ENCODE peak calls at places on chromosomes 6 and 20, in nine cellular contexts. H, Y, J, A, I, D, R, T and B are unnamed samples.

GRCh38 chr6:69343856-69344255 is 453.0 kb downstream of the LMBRD1 start:
- DNase-seq in Y (no peak), I (no peak), T (no peak), J (no peak), H (no peak), A (peak; percentile 44), R (no peak), D (no peak), B (no peak)

GRCh38 chr6:143271024-143271423 is 179.5 kb downstream of the ADAT2 start:
- DNase-seq in J (peak; percentile 94), A (peak; percentile 87), D (peak; percentile 76), Y (peak; percentile 32), T (no peak), H (no peak), I (peak; percentile 89), R (no peak), B (no peak)

GRCh38 chr6:34383171-34383631 is 9.3 kb downstream of the NUDT3 start:
- DNase-seq in T (no peak), D (peak; percentile 76), A (peak; percentile 56), R (no peak), H (no peak), J (peak; percentile 81), I (peak; percentile 44), Y (no peak), B (no peak)

GRCh38 chr6:154509421-154510143 is 903 bp downstream of the CNKSR3 start:
- DNase-seq in D (peak; percentile 42), H (no peak), T (peak; percentile 28), A (peak; percentile 40), R (peak; percentile 52), I (peak; percentile 37), J (peak; percentile 30), Y (peak; percentile 21), B (peak; percentile 35)

GRCh38 chr20:52280407-52280806 is 88.8 kb upstream of the ZFP64 start:
- DNase-seq in T (no peak), I (no peak), A (no peak), D (no peak), Y (no peak), R (no peak), J (no peak), H (no peak), B (no peak)

GRCh38 chr20:25514747-25515340 is 70.5 kb downstream of the NINL start:
- DNase-seq in R (no peak), J (no peak), H (no peak), D (no peak), T (no peak), Y (no peak), A (no peak), I (no peak), B (no peak)

GRCh38 chr6:35428421-35429149 is 23.6 kb upstream of the FANCE start:
- DNase-seq in I (no peak), A (peak; percentile 24), J (peak; percentile 18), T (no peak), R (no peak), D (peak; percentile 29), Y (no peak), H (no peak), B (peak; percentile 46)

GRCh38 chr6:27591660-27592059 is 118.8 kb upstream of the ZNF184 start:
- DNase-seq in I (peak; percentile 35), H (no peak), R (no peak), A (peak; percentile 53), J (peak; percentile 72), D (peak; percentile 85), T (no peak), Y (no peak), B (peak; percentile 32)

GRCh38 chr6:159044899-159045727 is at the start of gene TAGAP:
- DNase-seq in A (no peak), H (peak; percentile 87), R (peak; percentile 86), I (no peak), T (peak; percentile 88), J (no peak), Y (no peak), D (peak; percentile 14), B (no peak)

GRCh38 chr6:30683137-30683979 is 3.1 kb downstream of the PPP1R18 start:
- DNase-seq in Y (no peak), A (no peak), I (no peak), J (no peak), H (no peak), T (no peak), R (no peak), D (no peak), B (peak; percentile 39)

GRCh38 chr6:139409026-139409425 is 34.6 kb upstream of the CITED2 start:
- DNase-seq in D (peak; percentile 78), I (peak; percentile 89), R (no peak), T (no peak), A (no peak), H (no peak), J (peak; percentile 42), Y (no peak), B (no peak)

GRCh38 chr6:99589907-99590493 is 16.6 kb upstream of the PRDM13 start:
- DNase-seq in R (no peak), D (no peak), T (no peak), A (no peak), H (no peak), I (no peak), J (no peak), Y (no peak), B (no peak)

GRCh38 chr6:99590728-99591672 is 15.6 kb upstream of the PRDM13 start:
- DNase-seq in I (no peak), A (no peak), D (no peak), Y (peak; percentile 52), H (peak; percentile 28), R (no peak), T (no peak), J (no peak), B (no peak)

GRCh38 chr6:99587792-99588191 is 18.8 kb upstream of the PRDM13 start:
- DNase-seq in T (no peak), H (no peak), D (no peak), R (no peak), J (no peak), Y (no peak), A (no peak), I (no peak), B (no peak)

GRCh38 chr6:99589290-99589672 is 17.4 kb upstream of the PRDM13 start:
- DNase-seq in A (no peak), T (no peak), J (no peak), I (no peak), R (no peak), D (no peak), Y (no peak), H (peak; percentile 23), B (no peak)

GRCh38 chr6:99588618-99589289 is 17.9 kb upstream of the PRDM13 start:
- DNase-seq in I (peak; percentile 61), R (peak; percentile 85), D (peak; percentile 61), J (peak; percentile 46), Y (peak; percentile 89), T (peak; percentile 82), H (peak; percentile 73), A (peak; percentile 65), B (peak; percentile 72)
- TF ChIP-seq CTCF in I (peak; percentile 53), R (peak; percentile 66), D (peak; percentile 42), J (no peak), Y (peak; percentile 93), T (peak; percentile 63), H (peak; percentile 29), A (peak; percentile 44), B (peak; percentile 36)

DNA sequence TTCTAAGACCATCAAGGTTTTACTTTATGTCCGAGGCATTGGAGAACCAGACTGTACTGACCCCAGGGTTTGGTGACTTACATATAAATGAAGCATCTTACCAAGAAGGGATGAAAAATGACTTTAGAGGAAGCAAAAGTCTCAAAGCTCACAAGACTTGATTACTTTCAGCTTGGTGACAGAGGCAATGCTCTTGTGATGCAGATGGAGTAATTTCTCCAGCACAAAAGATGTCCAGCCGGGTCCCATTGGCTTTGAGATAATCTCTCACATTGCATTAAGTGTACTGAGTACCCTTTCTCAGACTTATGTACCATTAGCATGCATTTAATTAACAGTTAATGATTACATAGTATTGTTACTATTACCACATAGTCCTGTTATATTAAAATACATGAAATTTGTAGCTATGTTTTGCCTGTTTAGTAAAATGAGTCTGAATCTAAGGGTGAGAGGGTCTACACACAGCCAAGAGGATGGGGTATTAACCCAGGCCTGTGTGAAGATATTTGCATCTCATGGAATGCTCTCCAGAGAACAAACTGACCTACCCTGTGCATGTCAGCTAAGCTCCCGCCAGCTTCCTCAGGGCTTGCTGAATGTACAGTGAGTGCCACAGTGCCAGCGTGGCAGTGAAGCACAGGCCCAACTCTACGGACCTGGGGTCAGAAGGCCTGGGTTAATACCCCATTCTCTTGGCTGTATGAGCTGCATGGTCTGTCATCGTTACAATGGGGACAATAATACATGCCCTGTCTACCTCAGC is 5.6 kb downstream of the HTR1E start:
- DNase-seq in R (no peak), A (no peak), D (no peak), T (no peak), H (no peak), Y (no peak), I (no peak), J (no peak), B (no peak)
- TF ChIP-seq CTCF in R (no peak), A (no peak), D (no peak), T (no peak), H (no peak), Y (no peak), I (no peak), J (no peak), B (no peak)

DNA sequence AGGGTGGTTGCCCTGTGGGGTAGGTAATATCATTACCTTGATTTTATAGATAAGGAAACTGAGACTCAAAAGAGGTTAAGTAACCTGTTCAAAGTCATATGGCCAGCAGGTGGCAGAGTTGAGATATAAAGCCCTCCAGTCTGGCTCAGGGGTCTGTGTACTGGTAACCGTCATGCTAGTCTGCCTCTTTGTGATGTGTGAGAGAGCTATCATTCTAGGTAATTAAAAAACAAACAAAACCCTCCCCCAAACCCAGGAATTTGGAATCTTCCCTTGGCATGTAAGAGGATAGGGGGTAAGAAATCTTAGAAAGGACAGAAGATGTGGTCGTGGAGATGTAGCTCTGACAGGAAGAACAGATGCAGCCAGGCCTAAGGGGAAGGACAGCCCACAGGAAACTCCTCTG is 206.0 kb downstream of the CDC5L start:
- DNase-seq in R (no peak), I (peak; percentile 73), T (no peak), Y (peak; percentile 85), H (peak; percentile 40), D (peak; percentile 79), A (peak; percentile 64), J (peak; percentile 75), B (peak; percentile 54)
- TF ChIP-seq CTCF in R (peak; percentile 48), I (peak; percentile 56), T (peak; percentile 23), Y (peak; percentile 70), H (peak; percentile 58), D (peak; percentile 58), A (peak; percentile 59), J (peak; percentile 58), B (peak; percentile 47)

GRCh38 chr6:137371634-137372016 is 122.6 kb downstream of the OLIG3 start:
- DNase-seq in T (no peak), R (no peak), A (no peak), I (no peak), D (no peak), H (no peak), J (no peak), Y (no peak), B (no peak)

GRCh38 chr6:137369135-137369534 is 125.1 kb downstream of the OLIG3 start:
- DNase-seq in A (no peak), T (no peak), Y (no peak), J (no peak), I (no peak), R (no peak), D (no peak), H (no peak), B (no peak)

GRCh38 chr6:137373296-137373695 is 120.9 kb downstream of the OLIG3 start:
- DNase-seq in T (no peak), D (no peak), H (no peak), I (no peak), R (no peak), A (no peak), J (no peak), Y (no peak), B (no peak)

GRCh38 chr6:137372532-137372931 is 121.7 kb downstream of the OLIG3 start:
- DNase-seq in Y (no peak), D (no peak), A (no peak), J (no peak), T (peak; percentile 29), H (no peak), I (no peak), R (no peak), B (no peak)

GRCh38 chr6:137370871-137371633 is 123.1 kb downstream of the OLIG3 start:
- DNase-seq in Y (no peak), T (no peak), R (no peak), A (peak; percentile 14), D (peak; percentile 15), I (no peak), H (peak; percentile 34), J (peak; percentile 10), B (no peak)
- TF ChIP-seq CTCF in Y (no peak), T (no peak), R (no peak), A (peak; percentile 18), D (no peak), I (no peak), H (no peak), J (peak; percentile 17), B (no peak)